ENCODE peak calls at places on chromosomes 13 and 19, in ten cellular contexts. One of them, this sample, is unnamed. For H3K9me3, the result is how much of the 10 kb centered on the place peaks cover.

GRCh38 chr13:24668955-24669354 is 11.3 kb upstream of the ATP12A start:
- DNase-seq in body of pancreas: no peak
- DNase-seq in sigmoid colon: no peak
- DNase-seq in uterus: no peak
- DNase-seq in CD8-positive, alpha-beta T cell: no peak
- DNase-seq in ovary: no peak
- DNase-seq in esophagus squamous epithelium: no peak
- DNase-seq in tibial artery: no peak
- DNase-seq in right lobe of liver: no peak
- DNase-seq in A549: no peak
- DNase-seq in this sample: no peak

GRCh38 chr13:23921451-23921888 is 24.2 kb upstream of the C1QTNF9B start:
- DNase-seq in body of pancreas: no peak
- DNase-seq in sigmoid colon: no peak
- DNase-seq in uterus: no peak
- DNase-seq in CD8-positive, alpha-beta T cell: no peak
- DNase-seq in ovary: no peak
- DNase-seq in esophagus squamous epithelium: no peak
- DNase-seq in tibial artery: no peak
- DNase-seq in right lobe of liver: no peak
- DNase-seq in A549: peak
- DNase-seq in this sample: no peak

GRCh38 chr19:34556500-34556899 is 74.9 kb downstream of the WTIP start:
- DNase-seq in body of pancreas: peak
- DNase-seq in sigmoid colon: no peak
- DNase-seq in uterus: no peak
- DNase-seq in CD8-positive, alpha-beta T cell: no peak
- DNase-seq in ovary: no peak
- DNase-seq in esophagus squamous epithelium: no peak
- DNase-seq in tibial artery: no peak
- DNase-seq in right lobe of liver: no peak
- DNase-seq in A549: peak
- DNase-seq in this sample: no peak

GRCh38 chr19:49150106-49150943 is 4.9 kb downstream of the HRC start:
- DNase-seq in body of pancreas: peak
- DNase-seq in sigmoid colon: peak
- DNase-seq in uterus: peak
- DNase-seq in CD8-positive, alpha-beta T cell: no peak
- DNase-seq in ovary: peak
- DNase-seq in esophagus squamous epithelium: no peak
- DNase-seq in tibial artery: peak
- DNase-seq in right lobe of liver: peak
- DNase-seq in A549: peak
- DNase-seq in this sample: peak

GRCh38 chr13:107743983-107744382 is 471.4 kb downstream of the LIG4 start:
- DNase-seq in body of pancreas: no peak
- DNase-seq in sigmoid colon: no peak
- DNase-seq in uterus: no peak
- DNase-seq in CD8-positive, alpha-beta T cell: no peak
- DNase-seq in ovary: no peak
- DNase-seq in esophagus squamous epithelium: no peak
- DNase-seq in tibial artery: no peak
- DNase-seq in right lobe of liver: no peak
- DNase-seq in A549: no peak
- DNase-seq in this sample: no peak

GRCh38 chr13:47723898-47724297 is 277.2 kb downstream of the SUCLA2 start:
- DNase-seq in body of pancreas: no peak
- DNase-seq in sigmoid colon: no peak
- DNase-seq in uterus: no peak
- DNase-seq in CD8-positive, alpha-beta T cell: no peak
- DNase-seq in ovary: no peak
- DNase-seq in esophagus squamous epithelium: no peak
- DNase-seq in tibial artery: no peak
- DNase-seq in right lobe of liver: no peak
- DNase-seq in A549: no peak
- DNase-seq in this sample: no peak

GRCh38 chr13:75738841-75739240 is 102.7 kb downstream of the LMO7 start:
- DNase-seq in body of pancreas: no peak
- DNase-seq in sigmoid colon: no peak
- DNase-seq in uterus: no peak
- DNase-seq in CD8-positive, alpha-beta T cell: no peak
- DNase-seq in ovary: no peak
- DNase-seq in esophagus squamous epithelium: no peak
- DNase-seq in tibial artery: no peak
- DNase-seq in right lobe of liver: no peak
- DNase-seq in A549: no peak
- DNase-seq in this sample: no peak

GRCh38 chr19:35106898-35107540 is 8.6 kb upstream of the FXYD3 start:
- DNase-seq in body of pancreas: no peak
- DNase-seq in sigmoid colon: no peak
- DNase-seq in uterus: no peak
- DNase-seq in CD8-positive, alpha-beta T cell: no peak
- DNase-seq in ovary: no peak
- DNase-seq in esophagus squamous epithelium: no peak
- DNase-seq in tibial artery: no peak
- DNase-seq in right lobe of liver: no peak
- DNase-seq in A549: no peak
- DNase-seq in this sample: no peak

GRCh38 chr13:58882556-58882955 is 1251.0 kb downstream of the PCDH17 start:
- DNase-seq in body of pancreas: no peak
- DNase-seq in sigmoid colon: no peak
- DNase-seq in uterus: no peak
- DNase-seq in CD8-positive, alpha-beta T cell: no peak
- DNase-seq in ovary: no peak
- DNase-seq in esophagus squamous epithelium: no peak
- DNase-seq in tibial artery: no peak
- DNase-seq in right lobe of liver: no peak
- DNase-seq in A549: no peak
- DNase-seq in this sample: no peak

GRCh38 chr19:50977626-50978025 is 6.1 kb downstream of the KLK7 start:
- DNase-seq in body of pancreas: no peak
- DNase-seq in sigmoid colon: peak
- DNase-seq in uterus: no peak
- DNase-seq in CD8-positive, alpha-beta T cell: no peak
- DNase-seq in ovary: no peak
- DNase-seq in esophagus squamous epithelium: no peak
- DNase-seq in tibial artery: no peak
- DNase-seq in right lobe of liver: no peak
- DNase-seq in A549: no peak
- DNase-seq in this sample: no peak

GRCh38 chr19:13234518-13234917 is 84.3 kb downstream of the IER2 start:
- DNase-seq in body of pancreas: peak
- DNase-seq in sigmoid colon: no peak
- DNase-seq in uterus: peak
- DNase-seq in CD8-positive, alpha-beta T cell: peak
- DNase-seq in ovary: no peak
- DNase-seq in esophagus squamous epithelium: no peak
- DNase-seq in tibial artery: peak
- DNase-seq in right lobe of liver: peak
- DNase-seq in A549: peak
- DNase-seq in this sample: peak

GRCh38 chr13:110629735-110630134 is 14.4 kb downstream of the NAXD start:
- DNase-seq in body of pancreas: peak
- DNase-seq in sigmoid colon: no peak
- DNase-seq in uterus: no peak
- DNase-seq in CD8-positive, alpha-beta T cell: peak
- DNase-seq in ovary: no peak
- DNase-seq in esophagus squamous epithelium: no peak
- DNase-seq in tibial artery: no peak
- DNase-seq in right lobe of liver: no peak
- DNase-seq in A549: no peak
- DNase-seq in this sample: no peak

GRCh38 chr13:56356690-56357089 is 784.0 kb upstream of the PRR20A start:
- DNase-seq in body of pancreas: no peak
- DNase-seq in sigmoid colon: no peak
- DNase-seq in uterus: no peak
- DNase-seq in CD8-positive, alpha-beta T cell: no peak
- DNase-seq in ovary: no peak
- DNase-seq in esophagus squamous epithelium: no peak
- DNase-seq in tibial artery: no peak
- DNase-seq in right lobe of liver: no peak
- DNase-seq in A549: no peak
- DNase-seq in this sample: no peak

GRCh38 chr13:56351041-56351440 is 789.7 kb upstream of the PRR20A start:
- DNase-seq in body of pancreas: no peak
- DNase-seq in sigmoid colon: no peak
- DNase-seq in uterus: no peak
- DNase-seq in CD8-positive, alpha-beta T cell: no peak
- DNase-seq in ovary: no peak
- DNase-seq in esophagus squamous epithelium: no peak
- DNase-seq in tibial artery: no peak
- DNase-seq in right lobe of liver: no peak
- DNase-seq in A549: no peak
- DNase-seq in this sample: no peak

GRCh38 chr13:56349866-56350265 is 790.9 kb upstream of the PRR20A start:
- DNase-seq in body of pancreas: no peak
- DNase-seq in sigmoid colon: no peak
- DNase-seq in uterus: no peak
- DNase-seq in CD8-positive, alpha-beta T cell: no peak
- DNase-seq in ovary: no peak
- DNase-seq in esophagus squamous epithelium: no peak
- DNase-seq in tibial artery: no peak
- DNase-seq in right lobe of liver: no peak
- DNase-seq in A549: no peak
- DNase-seq in this sample: no peak

GRCh38 chr13:56352356-56352755 is 788.4 kb upstream of the PRR20A start:
- DNase-seq in body of pancreas: no peak
- DNase-seq in sigmoid colon: no peak
- DNase-seq in uterus: no peak
- DNase-seq in CD8-positive, alpha-beta T cell: no peak
- DNase-seq in ovary: no peak
- DNase-seq in esophagus squamous epithelium: no peak
- DNase-seq in tibial artery: no peak
- DNase-seq in right lobe of liver: no peak
- DNase-seq in A549: no peak
- DNase-seq in this sample: no peak

GRCh38 chr13:56352901-56353300 is 787.8 kb upstream of the PRR20A start:
- DNase-seq in body of pancreas: no peak
- DNase-seq in sigmoid colon: no peak
- DNase-seq in uterus: no peak
- DNase-seq in CD8-positive, alpha-beta T cell: no peak
- DNase-seq in ovary: no peak
- DNase-seq in esophagus squamous epithelium: no peak
- DNase-seq in tibial artery: no peak
- DNase-seq in right lobe of liver: no peak
- DNase-seq in A549: no peak
- DNase-seq in this sample: no peak
- H3K9me3 ChIP-seq in body of pancreas: under half
- H3K9me3 ChIP-seq in sigmoid colon: under half
- H3K9me3 ChIP-seq in uterus: under half
- H3K9me3 ChIP-seq in CD8-positive, alpha-beta T cell: under half
- H3K9me3 ChIP-seq in ovary: under half
- H3K9me3 ChIP-seq in esophagus squamous epithelium: under half
- H3K9me3 ChIP-seq in tibial artery: under half
- H3K9me3 ChIP-seq in right lobe of liver: under half
- H3K9me3 ChIP-seq in A549: under half
- H3K9me3 ChIP-seq in this sample: under half

GRCh38 chr13:102825400-102825799 is 20.4 kb upstream of the ERCC5 start:
- DNase-seq in body of pancreas: no peak
- DNase-seq in sigmoid colon: no peak
- DNase-seq in uterus: no peak
- DNase-seq in CD8-positive, alpha-beta T cell: no peak
- DNase-seq in ovary: no peak
- DNase-seq in esophagus squamous epithelium: no peak
- DNase-seq in tibial artery: no peak
- DNase-seq in right lobe of liver: no peak
- DNase-seq in A549: no peak
- DNase-seq in this sample: no peak

GRCh38 chr13:102830646-102831045 is 15.2 kb upstream of the ERCC5 start:
- DNase-seq in body of pancreas: peak
- DNase-seq in sigmoid colon: no peak
- DNase-seq in uterus: no peak
- DNase-seq in CD8-positive, alpha-beta T cell: no peak
- DNase-seq in ovary: no peak
- DNase-seq in esophagus squamous epithelium: no peak
- DNase-seq in tibial artery: no peak
- DNase-seq in right lobe of liver: peak
- DNase-seq in A549: no peak
- DNase-seq in this sample: no peak

GRCh38 chr13:102825921-102826706 is 19.7 kb upstream of the ERCC5 start:
- DNase-seq in body of pancreas: no peak
- DNase-seq in sigmoid colon: no peak
- DNase-seq in uterus: no peak
- DNase-seq in CD8-positive, alpha-beta T cell: no peak
- DNase-seq in ovary: no peak
- DNase-seq in esophagus squamous epithelium: no peak
- DNase-seq in tibial artery: no peak
- DNase-seq in right lobe of liver: no peak
- DNase-seq in A549: no peak
- DNase-seq in this sample: no peak
- TF ChIP-seq CTCF in body of pancreas: no peak
- TF ChIP-seq CTCF in sigmoid colon: no peak
- TF ChIP-seq CTCF in uterus: no peak
- TF ChIP-seq CTCF in CD8-positive, alpha-beta T cell: no peak
- TF ChIP-seq CTCF in ovary: no peak
- TF ChIP-seq CTCF in esophagus squamous epithelium: no peak
- TF ChIP-seq CTCF in tibial artery: no peak
- TF ChIP-seq CTCF in right lobe of liver: no peak
- TF ChIP-seq CTCF in A549: no peak
- TF ChIP-seq CTCF in this sample: no peak

DNA sequence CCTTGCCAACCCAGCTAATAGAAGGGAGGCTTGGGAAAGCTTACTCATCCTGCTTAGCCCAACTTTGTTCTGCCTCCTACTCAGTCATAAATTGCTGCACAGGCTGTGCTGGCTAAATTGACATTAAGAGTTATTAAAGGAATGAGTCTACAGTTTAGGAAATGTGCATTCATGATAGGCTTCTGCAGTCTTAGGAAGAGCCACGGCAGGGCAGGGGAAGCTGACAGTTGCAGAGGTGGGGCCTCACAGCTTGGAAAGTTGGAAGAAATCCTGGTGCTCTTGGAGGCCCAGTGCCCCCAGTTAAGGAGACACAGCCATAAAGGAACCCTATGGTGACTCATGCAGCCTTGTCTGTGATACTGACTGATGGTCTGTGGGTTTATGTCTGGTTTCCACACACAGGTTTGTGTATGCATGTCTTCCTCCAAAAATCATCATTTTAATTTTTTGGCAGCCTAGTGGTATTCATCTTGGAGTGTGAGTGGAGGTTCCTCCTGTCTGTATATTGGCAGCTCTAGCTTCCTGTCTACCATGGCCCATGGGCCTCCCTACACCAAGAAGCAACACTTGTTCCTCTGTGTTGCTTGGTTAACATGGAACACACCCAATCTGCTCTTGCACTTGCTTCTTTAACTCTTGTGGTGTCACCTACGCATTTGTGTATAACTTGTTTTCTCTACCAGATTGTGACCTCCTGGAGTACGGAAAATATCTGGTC is 135.0 kb upstream of the KL start:
- DNase-seq in body of pancreas: no peak
- DNase-seq in sigmoid colon: no peak
- DNase-seq in uterus: peak
- DNase-seq in CD8-positive, alpha-beta T cell: no peak
- DNase-seq in ovary: no peak
- DNase-seq in esophagus squamous epithelium: no peak
- DNase-seq in tibial artery: no peak
- DNase-seq in right lobe of liver: no peak
- DNase-seq in A549: no peak
- DNase-seq in this sample: no peak
- H3K27ac ChIP-seq in body of pancreas: no peak
- H3K27ac ChIP-seq in sigmoid colon: peak
- H3K27ac ChIP-seq in uterus: peak
- H3K27ac ChIP-seq in CD8-positive, alpha-beta T cell: no peak
- H3K27ac ChIP-seq in ovary: no peak
- H3K27ac ChIP-seq in esophagus squamous epithelium: no peak
- H3K27ac ChIP-seq in tibial artery: peak
- H3K27ac ChIP-seq in right lobe of liver: no peak
- H3K27ac ChIP-seq in A549: no peak
- H3K27ac ChIP-seq in this sample: no peak

GRCh38 chr19:11942843-11943108 is 17.9 kb downstream of the ZNF700 start:
- DNase-seq in body of pancreas: no peak
- DNase-seq in sigmoid colon: no peak
- DNase-seq in uterus: no peak
- DNase-seq in CD8-positive, alpha-beta T cell: no peak
- DNase-seq in ovary: no peak
- DNase-seq in esophagus squamous epithelium: no peak
- DNase-seq in tibial artery: no peak
- DNase-seq in right lobe of liver: no peak
- DNase-seq in A549: no peak
- DNase-seq in this sample: no peak
- H3K9me3 ChIP-seq in body of pancreas: half or more
- H3K9me3 ChIP-seq in sigmoid colon: under half
- H3K9me3 ChIP-seq in uterus: half or more
- H3K9me3 ChIP-seq in CD8-positive, alpha-beta T cell: under half
- H3K9me3 ChIP-seq in ovary: under half
- H3K9me3 ChIP-seq in esophagus squamous epithelium: half or more
- H3K9me3 ChIP-seq in tibial artery: under half
- H3K9me3 ChIP-seq in right lobe of liver: under half
- H3K9me3 ChIP-seq in A549: under half
- H3K9me3 ChIP-seq in this sample: half or more